ENCODE peak calls at places on chromosomes 11 and 22, in six cellular contexts. T, Y, R, V, A and S are unnamed samples.

GRCh38 chr11:6992457-6993431 is 27.4 kb downstream of the ZNF214 start:
- DNase-seq in A (no peak), Y (peak; percentile 99), R (no peak), T (peak; percentile 66), V (no peak), S (no peak)

GRCh38 chr11:57213282-57214086 is 23.6 kb downstream of the APLNR start:
- DNase-seq in T (no peak), V (peak; percentile 83), A (no peak), Y (peak; percentile 21), R (no peak), S (no peak)

GRCh38 chr11:118882489-118882888 is 1.2 kb upstream of the CXCR5 start:
- DNase-seq in R (no peak), Y (no peak), V (no peak), A (no peak), T (no peak), S (no peak)

GRCh38 chr22:35258144-35258988 is 1.1 kb downstream of the HMGXB4 start:
- DNase-seq in Y (peak; percentile 11), V (peak; percentile 39), R (no peak), A (peak; percentile 68), T (no peak), S (no peak)

GRCh38 chr11:62536301-62536957 is 10.2 kb downstream of the AHNAK start:
- DNase-seq in V (no peak), A (peak; percentile 17), T (no peak), R (no peak), Y (no peak), S (no peak)

GRCh38 chr22:29641781-29642355 is 38.4 kb downstream of the NF2 start:
- DNase-seq in T (no peak), V (peak; percentile 20), Y (no peak), A (no peak), R (no peak), S (no peak)

GRCh38 chr11:8079111-8079675 is 1.8 kb upstream of the TUB start:
- DNase-seq in Y (no peak), A (no peak), V (no peak), T (no peak), R (no peak), S (no peak)

GRCh38 chr11:126992804-126993111 is 7.8 kb downstream of the KIRREL3 start:
- DNase-seq in Y (peak; percentile 95), V (no peak), R (no peak), A (no peak), T (peak; percentile 75), S (no peak)

GRCh38 chr11:35151896-35152295 is 12.9 kb downstream of the CD44 start:
- DNase-seq in T (no peak), A (no peak), V (no peak), Y (no peak), R (no peak), S (no peak)

GRCh38 chr11:119108151-119108856 is 1.2 kb downstream of the C2CD2L start:
- DNase-seq in Y (peak; percentile 27), R (no peak), V (peak; percentile 85), A (peak; percentile 84), T (no peak), S (no peak)

GRCh38 chr11:115660072-115660805 is 156.0 kb upstream of the CADM1 start:
- DNase-seq in V (peak; percentile 90), Y (no peak), A (no peak), T (no peak), R (no peak), S (no peak)

GRCh38 chr11:125084761-125085231 is 21.7 kb downstream of the SLC37A2 start:
- DNase-seq in T (no peak), R (no peak), A (no peak), V (no peak), Y (no peak), S (no peak)

GRCh38 chr11:133541331-133542095 is 9.2 kb upstream of the OPCML start:
- DNase-seq in R (no peak), V (no peak), Y (no peak), T (no peak), A (no peak), S (no peak)

GRCh38 chr22:44917372-44918165 is 92.2 kb downstream of the PHF21B start:
- DNase-seq in R (no peak), A (no peak), T (no peak), Y (no peak), V (no peak), S (no peak)

GRCh38 chr22:37626144-37626543 is 13.3 kb upstream of the SH3BP1 start:
- DNase-seq in R (no peak), T (no peak), Y (peak; percentile 43), A (no peak), V (no peak), S (no peak)

GRCh38 chr11:91730071-91730470 is 494.5 kb upstream of the FAT3 start:
- DNase-seq in Y (no peak), V (no peak), T (no peak), R (no peak), A (no peak), S (no peak)